ENCODE peak calls at places on chromosomes 11 and 22, in four cellular contexts. H is effector memory CD8-positive, alpha-beta T cell; C is midbrain; A is T-helper 9 cell. E is an unnamed sample.

GRCh38 chr22:37218771-37219411 is 6.6 kb upstream of the SSTR3 start:
- DNase-seq in H (peak), C (no peak), A (peak), E (peak)

GRCh38 chr11:120331301-120331966 is 4.8 kb upstream of the ARHGEF12 start:
- DNase-seq in H (no peak), C (no peak), A (no peak), E (no peak)

GRCh38 chr11:91136631-91137030 is 913.8 kb upstream of the CHORDC1 start:
- DNase-seq in H (no peak), C (no peak), A (no peak), E (no peak)

GRCh38 chr22:35376728-35377472 is 4.0 kb upstream of the HMOX1 start:
- DNase-seq in H (no peak), C (peak), A (no peak), E (no peak)

GRCh38 chr11:65468874-65469333 is 29.9 kb upstream of the MALAT1 start:
- DNase-seq in H (peak), C (no peak), A (peak), E (peak)

GRCh38 chr11:119108151-119108856 is 1.2 kb downstream of the C2CD2L start:
- DNase-seq in H (no peak), C (peak), A (no peak), E (peak)

GRCh38 chr22:44288951-44289350 is 23.8 kb downstream of the SHISAL1 start:
- DNase-seq in H (no peak), C (no peak), A (no peak), E (no peak)

GRCh38 chr11:66369073-66369894 is 2.3 kb downstream of the SLC29A2 start:
- DNase-seq in H (no peak), C (no peak), A (no peak), E (no peak)

GRCh38 chr11:115164774-115165173 is 339.4 kb downstream of the CADM1 start:
- DNase-seq in H (no peak), C (no peak), A (no peak), E (no peak)

GRCh38 chr11:75342231-75342918 is 9.1 kb downstream of the ARRB1 start:
- DNase-seq in H (no peak), C (peak), A (no peak), E (no peak)

GRCh38 chr22:22884010-22884887 is 3.4 kb upstream of the IGLL5 start:
- DNase-seq in H (peak), C (peak), A (peak), E (peak)

GRCh38 chr22:46712288-46712687 is 25.8 kb downstream of the CERK start:
- DNase-seq in H (no peak), C (no peak), A (no peak), E (no peak)

GRCh38 chr11:10561043-10561818 is 7.2 kb downstream of the LYVE1 start:
- DNase-seq in H (no peak), C (no peak), A (no peak), E (no peak)

GRCh38 chr22:24707477-24707816 is 67.1 kb downstream of the PIWIL3 start:
- DNase-seq in H (no peak), C (no peak), A (no peak), E (no peak)

GRCh38 chr22:50269573-50270301 is 443 bp downstream of the MAPK11 start:
- DNase-seq in H (no peak), C (peak), A (peak), E (peak)

GRCh38 chr11:62132188-62132587 is 8.4 kb downstream of the INCENP start:
- DNase-seq in H (no peak), C (no peak), A (no peak), E (no peak)

GRCh38 chr11:75706260-75706729 is 11.3 kb upstream of the MOGAT2 start:
- DNase-seq in H (peak), C (peak), A (peak), E (peak)

GRCh38 chr11:116701876-116702275 is 70.9 kb downstream of the BUD13 start:
- DNase-seq in H (no peak), C (no peak), A (no peak), E (no peak)